ENCODE peak calls at places on chromosomes 3 and 15, in eight cellular contexts. One of them, this sample, is unnamed.

GRCh38 chr15:69599271-69599670 is 146.7 kb downstream of the RPLP1 start:
- DNase-seq in A549: no peak
- DNase-seq in GM12892: no peak
- DNase-seq in K562: no peak
- DNase-seq in transverse colon: no peak
- DNase-seq in heart left ventricle: no peak
- DNase-seq in ovary: no peak
- DNase-seq in IMR-90: no peak
- DNase-seq in this sample: no peak

GRCh38 chr3:81459733-81460132 is 301.7 kb downstream of the GBE1 start:
- DNase-seq in K562: no peak
- DNase-seq in A549: no peak
- DNase-seq in IMR-90: no peak
- DNase-seq in ovary: no peak
- DNase-seq in heart left ventricle: no peak
- DNase-seq in transverse colon: no peak
- DNase-seq in GM12892: no peak
- DNase-seq in this sample: no peak

GRCh38 chr15:83372434-83372873 is 74.7 kb upstream of the SH3GL3 start:
- DNase-seq in transverse colon: no peak
- DNase-seq in heart left ventricle: no peak
- DNase-seq in A549: no peak
- DNase-seq in ovary: no peak
- DNase-seq in K562: no peak
- DNase-seq in IMR-90: no peak
- DNase-seq in GM12892: no peak
- DNase-seq in this sample: no peak

GRCh38 chr15:26082833-26083174 is 219.7 kb upstream of the ATP10A start:
- DNase-seq in GM12892: no peak
- DNase-seq in ovary: no peak
- DNase-seq in transverse colon: no peak
- DNase-seq in A549: no peak
- DNase-seq in K562: no peak
- DNase-seq in heart left ventricle: no peak
- DNase-seq in IMR-90: no peak
- DNase-seq in this sample: no peak

GRCh38 chr15:93823971-93824866 is 407.1 kb upstream of the MCTP2 start:
- DNase-seq in GM12892: no peak
- DNase-seq in transverse colon: no peak
- DNase-seq in heart left ventricle: no peak
- DNase-seq in IMR-90: no peak
- DNase-seq in ovary: no peak
- DNase-seq in K562: no peak
- DNase-seq in A549: no peak
- DNase-seq in this sample: no peak

GRCh38 chr15:78374436-78375393 is 34.6 kb downstream of the CRABP1 start:
- DNase-seq in transverse colon: peak
- DNase-seq in K562: no peak
- DNase-seq in IMR-90: no peak
- DNase-seq in heart left ventricle: no peak
- DNase-seq in A549: peak
- DNase-seq in GM12892: no peak
- DNase-seq in ovary: no peak
- DNase-seq in this sample: no peak

GRCh38 chr3:129439381-129439816 is 349 bp downstream of the MBD4 start:
- DNase-seq in heart left ventricle: no peak
- DNase-seq in ovary: no peak
- DNase-seq in K562: peak
- DNase-seq in IMR-90: no peak
- DNase-seq in transverse colon: peak
- DNase-seq in GM12892: peak
- DNase-seq in A549: peak
- DNase-seq in this sample: peak

GRCh38 chr3:33426068-33426467 is 14.1 kb downstream of the UBP1 start:
- DNase-seq in A549: no peak
- DNase-seq in ovary: no peak
- DNase-seq in K562: no peak
- DNase-seq in GM12892: no peak
- DNase-seq in transverse colon: no peak
- DNase-seq in IMR-90: no peak
- DNase-seq in heart left ventricle: no peak
- DNase-seq in this sample: no peak

GRCh38 chr3:152622813-152623167 is 212.1 kb upstream of the P2RY1 start:
- DNase-seq in K562: no peak
- DNase-seq in heart left ventricle: no peak
- DNase-seq in transverse colon: no peak
- DNase-seq in A549: no peak
- DNase-seq in IMR-90: no peak
- DNase-seq in ovary: no peak
- DNase-seq in GM12892: no peak
- DNase-seq in this sample: no peak

GRCh38 chr3:169686874-169687273 is 23.4 kb upstream of the MECOM start:
- DNase-seq in transverse colon: no peak
- DNase-seq in A549: no peak
- DNase-seq in heart left ventricle: no peak
- DNase-seq in IMR-90: no peak
- DNase-seq in GM12892: no peak
- DNase-seq in K562: no peak
- DNase-seq in ovary: no peak
- DNase-seq in this sample: no peak

GRCh38 chr3:64392001-64392400 is 166.7 kb upstream of the PRICKLE2 start:
- DNase-seq in A549: no peak
- DNase-seq in ovary: no peak
- DNase-seq in transverse colon: no peak
- DNase-seq in K562: no peak
- DNase-seq in heart left ventricle: no peak
- DNase-seq in GM12892: no peak
- DNase-seq in IMR-90: peak
- DNase-seq in this sample: no peak

GRCh38 chr3:195709676-195710085 is 11.1 kb upstream of the MUC20 start:
- DNase-seq in GM12892: no peak
- DNase-seq in ovary: no peak
- DNase-seq in heart left ventricle: no peak
- DNase-seq in IMR-90: no peak
- DNase-seq in A549: no peak
- DNase-seq in transverse colon: no peak
- DNase-seq in K562: peak
- DNase-seq in this sample: no peak

GRCh38 chr3:33131328-33132018 is 17.7 kb downstream of the CRTAP start:
- DNase-seq in K562: peak
- DNase-seq in heart left ventricle: no peak
- DNase-seq in A549: peak
- DNase-seq in IMR-90: peak
- DNase-seq in ovary: no peak
- DNase-seq in transverse colon: no peak
- DNase-seq in GM12892: peak
- DNase-seq in this sample: peak

GRCh38 chr3:47482411-47482810 is 6.7 kb upstream of the SCAP start:
- DNase-seq in heart left ventricle: no peak
- DNase-seq in ovary: no peak
- DNase-seq in K562: peak
- DNase-seq in A549: no peak
- DNase-seq in GM12892: no peak
- DNase-seq in IMR-90: no peak
- DNase-seq in transverse colon: no peak
- DNase-seq in this sample: peak

GRCh38 chr15:76994971-76995945 is at the start of gene PSTPIP1:
- DNase-seq in ovary: no peak
- DNase-seq in heart left ventricle: peak
- DNase-seq in K562: no peak
- DNase-seq in transverse colon: peak
- DNase-seq in A549: no peak
- DNase-seq in IMR-90: no peak
- DNase-seq in GM12892: no peak
- DNase-seq in this sample: no peak

GRCh38 chr3:170689218-170689874 is 103.5 kb upstream of the SLC7A14 start:
- DNase-seq in GM12892: no peak
- DNase-seq in IMR-90: peak
- DNase-seq in K562: no peak
- DNase-seq in ovary: no peak
- DNase-seq in A549: peak
- DNase-seq in heart left ventricle: no peak
- DNase-seq in transverse colon: no peak
- DNase-seq in this sample: no peak

GRCh38 chr3:67290424-67290823 is 292.3 kb downstream of the KBTBD8 start:
- DNase-seq in IMR-90: no peak
- DNase-seq in A549: no peak
- DNase-seq in heart left ventricle: no peak
- DNase-seq in transverse colon: no peak
- DNase-seq in GM12892: no peak
- DNase-seq in K562: no peak
- DNase-seq in ovary: no peak
- DNase-seq in this sample: no peak

GRCh38 chr3:139764069-139764905 is 86.5 kb upstream of the NMNAT3 start:
- DNase-seq in IMR-90: no peak
- DNase-seq in transverse colon: no peak
- DNase-seq in A549: no peak
- DNase-seq in K562: no peak
- DNase-seq in ovary: no peak
- DNase-seq in GM12892: no peak
- DNase-seq in heart left ventricle: no peak
- DNase-seq in this sample: no peak

GRCh38 chr15:43800286-43801136 is at the start of gene HYPK:
- DNase-seq in GM12892: peak
- DNase-seq in heart left ventricle: peak
- DNase-seq in K562: peak
- DNase-seq in ovary: peak
- DNase-seq in IMR-90: peak
- DNase-seq in transverse colon: peak
- DNase-seq in A549: peak
- DNase-seq in this sample: peak
- TF ChIP-seq POLR2A in GM12892: peak
- TF ChIP-seq POLR2A in heart left ventricle: peak
- TF ChIP-seq POLR2A in K562: peak
- TF ChIP-seq POLR2A in ovary: peak
- TF ChIP-seq POLR2A in IMR-90: peak
- TF ChIP-seq POLR2A in transverse colon: peak
- TF ChIP-seq POLR2A in A549: peak
- TF ChIP-seq POLR2A in this sample: peak

GRCh38 chr15:67091073-67091965 is 25.9 kb downstream of the SMAD3 start:
- DNase-seq in GM12892: no peak
- DNase-seq in ovary: peak
- DNase-seq in K562: peak
- DNase-seq in IMR-90: peak
- DNase-seq in heart left ventricle: peak
- DNase-seq in A549: peak
- DNase-seq in transverse colon: peak
- DNase-seq in this sample: peak
- TF ChIP-seq POLR2A in GM12892: no peak
- TF ChIP-seq POLR2A in ovary: no peak
- TF ChIP-seq POLR2A in K562: peak
- TF ChIP-seq POLR2A in IMR-90: peak
- TF ChIP-seq POLR2A in heart left ventricle: no peak
- TF ChIP-seq POLR2A in A549: no peak
- TF ChIP-seq POLR2A in transverse colon: no peak
- TF ChIP-seq POLR2A in this sample: no peak

GRCh38 chr3:131026321-131027151 is at the start of the genes ASTE1 and NEK11:
- DNase-seq in A549: peak
- DNase-seq in K562: peak
- DNase-seq in GM12892: peak
- DNase-seq in ovary: peak
- DNase-seq in transverse colon: peak
- DNase-seq in heart left ventricle: peak
- DNase-seq in IMR-90: peak
- DNase-seq in this sample: peak
- TF ChIP-seq POLR2A in A549: peak
- TF ChIP-seq POLR2A in K562: peak
- TF ChIP-seq POLR2A in GM12892: peak
- TF ChIP-seq POLR2A in ovary: peak
- TF ChIP-seq POLR2A in transverse colon: peak
- TF ChIP-seq POLR2A in heart left ventricle: peak
- TF ChIP-seq POLR2A in IMR-90: peak
- TF ChIP-seq POLR2A in this sample: peak

GRCh38 chr15:43251185-43251862 is 15.4 kb downstream of the TGM5 start:
- DNase-seq in transverse colon: no peak
- DNase-seq in A549: no peak
- DNase-seq in ovary: no peak
- DNase-seq in heart left ventricle: no peak
- DNase-seq in K562: no peak
- DNase-seq in GM12892: no peak
- DNase-seq in IMR-90: no peak
- DNase-seq in this sample: no peak

GRCh38 chr15:43251863-43252241 is 14.9 kb downstream of the TGM5 start:
- DNase-seq in IMR-90: no peak
- DNase-seq in K562: no peak
- DNase-seq in GM12892: no peak
- DNase-seq in A549: no peak
- DNase-seq in heart left ventricle: no peak
- DNase-seq in transverse colon: no peak
- DNase-seq in ovary: no peak
- DNase-seq in this sample: no peak

GRCh38 chr15:43255376-43255775 is 11.4 kb downstream of the TGM5 start:
- DNase-seq in A549: no peak
- DNase-seq in transverse colon: no peak
- DNase-seq in ovary: no peak
- DNase-seq in K562: no peak
- DNase-seq in IMR-90: no peak
- DNase-seq in heart left ventricle: no peak
- DNase-seq in GM12892: no peak
- DNase-seq in this sample: no peak

GRCh38 chr15:43256341-43256740 is 10.4 kb downstream of the TGM5 start:
- DNase-seq in ovary: no peak
- DNase-seq in IMR-90: no peak
- DNase-seq in K562: no peak
- DNase-seq in transverse colon: no peak
- DNase-seq in A549: no peak
- DNase-seq in GM12892: no peak
- DNase-seq in heart left ventricle: no peak
- DNase-seq in this sample: no peak

DNA sequence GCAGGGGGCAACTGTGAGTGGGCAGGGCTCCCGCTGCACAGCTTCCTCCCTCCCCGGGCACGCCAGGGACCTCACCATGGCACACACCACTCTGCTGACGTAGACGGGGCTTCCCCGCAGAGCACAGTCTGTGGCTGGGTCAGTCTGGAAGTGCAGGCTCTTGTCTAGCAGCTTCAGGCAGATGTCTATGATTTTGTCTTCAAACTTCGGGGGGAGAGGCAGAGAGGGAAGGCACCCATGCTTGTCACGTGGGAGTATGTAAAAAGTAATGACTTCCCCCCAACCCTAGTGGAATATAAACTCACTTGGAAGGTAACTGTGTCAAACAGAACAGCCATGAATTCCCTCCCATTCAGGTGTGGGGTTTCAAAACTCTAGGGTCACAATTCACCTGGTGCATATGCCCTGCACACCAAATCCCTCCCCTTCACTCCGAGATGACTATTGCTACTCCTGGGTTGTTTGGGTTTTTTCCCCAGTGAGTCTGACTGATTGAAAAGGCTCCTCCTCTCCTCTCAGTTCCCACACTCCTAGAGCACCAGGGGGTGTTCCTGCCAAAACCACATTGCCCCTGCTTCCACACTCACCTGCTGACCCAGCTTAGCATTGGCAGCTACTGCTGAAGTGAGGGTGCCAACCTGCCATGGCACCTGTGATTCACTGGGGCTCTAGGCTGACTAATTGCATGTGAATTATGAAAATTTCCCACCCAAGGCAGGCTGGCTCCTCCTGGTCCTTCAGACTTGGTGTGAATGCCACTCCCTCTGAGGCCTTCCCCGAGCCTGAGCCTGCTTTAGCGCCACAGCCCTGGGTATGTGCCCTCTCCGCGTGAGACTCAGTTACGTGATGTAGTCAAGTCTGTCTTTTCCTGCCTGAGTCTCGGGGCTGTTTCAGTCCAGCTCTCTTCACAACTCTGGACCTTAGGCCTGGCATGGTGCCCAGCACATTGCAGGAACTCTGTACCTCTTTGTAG is 13.0 kb downstream of the TGM5 start:
- DNase-seq in A549: no peak
- DNase-seq in GM12892: no peak
- DNase-seq in heart left ventricle: no peak
- DNase-seq in transverse colon: peak
- DNase-seq in ovary: no peak
- DNase-seq in IMR-90: peak
- DNase-seq in K562: no peak
- DNase-seq in this sample: no peak
- TF ChIP-seq POLR2A in A549: no peak
- TF ChIP-seq POLR2A in GM12892: no peak
- TF ChIP-seq POLR2A in heart left ventricle: no peak
- TF ChIP-seq POLR2A in transverse colon: no peak
- TF ChIP-seq POLR2A in ovary: no peak
- TF ChIP-seq POLR2A in IMR-90: no peak
- TF ChIP-seq POLR2A in K562: no peak
- TF ChIP-seq POLR2A in this sample: no peak

This sample was measured in erythroblast.